ENCODE peak calls at places on chromosomes 12 and 14, in ten cellular contexts. O, U, L, N, I, P, C, H, X and F are unnamed samples.

GRCh38 chr14:104431351-104431928 is 148.1 kb upstream of the C14orf180 start:
- DNase-seq in O (no peak), U (no peak), L (no peak), N (no peak), I (no peak), P (no peak), C (no peak), H (no peak), X (no peak), F (no peak)

GRCh38 chr14:52399886-52400599 is 85.9 kb downstream of the PTGER2 start:
- DNase-seq in O (no peak), U (no peak), L (no peak), N (no peak), I (no peak), P (no peak), C (no peak), H (peak; percentile 50), X (no peak), F (peak; percentile 7)

GRCh38 chr12:104057771-104058197 is 6.5 kb upstream of the HCFC2 start:
- DNase-seq in O (no peak), U (peak; percentile 11), L (no peak), N (no peak), I (no peak), P (peak; percentile 34), C (no peak), H (peak; percentile 31), X (no peak), F (peak; percentile 42)

GRCh38 chr12:92075425-92075891 is 70.2 kb downstream of the BTG1 start:
- DNase-seq in O (no peak), U (no peak), L (no peak), N (no peak), I (no peak), P (no peak), C (no peak), H (peak; percentile 34), X (no peak), F (peak; percentile 63)

GRCh38 chr14:104157303-104157928 is 19.0 kb downstream of the KIF26A start:
- DNase-seq in O (no peak), U (no peak), L (no peak), N (no peak), I (no peak), P (no peak), C (no peak), H (no peak), X (no peak), F (no peak)

GRCh38 chr12:121789800-121790748 is 3.4 kb downstream of the RHOF start:
- DNase-seq in O (no peak), U (no peak), L (peak; percentile 70), N (peak; percentile 91), I (no peak), P (peak; percentile 96), C (no peak), H (no peak), X (peak; percentile 94), F (no peak)

GRCh38 chr12:107329569-107330324 is 236.4 kb upstream of the CRY1 start:
- DNase-seq in O (no peak), U (no peak), L (no peak), N (no peak), I (no peak), P (no peak), C (no peak), H (peak; percentile 51), X (no peak), F (peak; percentile 93)

GRCh38 chr14:95597784-95598204 is 62.9 kb downstream of the GLRX5 start:
- DNase-seq in O (no peak), U (no peak), L (peak; percentile 74), N (no peak), I (peak; percentile 32), P (peak; percentile 23), C (peak; percentile 20), H (peak; percentile 72), X (no peak), F (peak; percentile 18)

GRCh38 chr14:23579311-23579630 is 681 bp upstream of the JPH4 start:
- DNase-seq in O (no peak), U (no peak), L (no peak), N (no peak), I (no peak), P (no peak), C (no peak), H (no peak), X (no peak), F (no peak)

GRCh38 chr12:14256555-14257169 is 108.8 kb upstream of the ATF7IP start:
- DNase-seq in O (peak; percentile 24), U (no peak), L (peak; percentile 42), N (peak; percentile 72), I (peak; percentile 67), P (peak; percentile 94), C (peak; percentile 71), H (peak; percentile 92), X (peak; percentile 64), F (peak; percentile 84)

GRCh38 chr12:96810477-96810876 is 96.6 kb upstream of the NEDD1 start:
- DNase-seq in O (no peak), U (no peak), L (no peak), N (no peak), I (no peak), P (no peak), C (no peak), H (no peak), X (no peak), F (peak; percentile 65)

GRCh38 chr12:45914090-45914489 is 76.3 kb downstream of the SCAF11 start:
- DNase-seq in O (peak; percentile 11), U (no peak), L (no peak), N (no peak), I (no peak), P (peak; percentile 17), C (peak; percentile 79), H (peak; percentile 86), X (no peak), F (peak; percentile 77)

GRCh38 chr14:41605550-41606248 is 977 bp upstream of the LRFN5 start:
- DNase-seq in O (no peak), U (peak; percentile 72), L (peak; percentile 53), N (no peak), I (no peak), P (no peak), C (no peak), H (peak; percentile 54), X (no peak), F (no peak)

GRCh38 chr12:62605972-62606371 is 139.3 kb downstream of the MON2 start:
- DNase-seq in O (no peak), U (no peak), L (no peak), N (no peak), I (no peak), P (no peak), C (no peak), H (no peak), X (no peak), F (no peak)

GRCh38 chr12:127819066-127819465 is 447.9 kb upstream of the TMEM132C start:
- DNase-seq in O (no peak), U (no peak), L (no peak), N (no peak), I (no peak), P (no peak), C (no peak), H (peak; percentile 32), X (no peak), F (no peak)